ENCODE peak calls at places on chromosome 10, in six cellular contexts. One of them, this sample, is unnamed.

GRCh38 chr10:5618829-5619228 is 47.6 kb downstream of the ASB13 start:
- DNase-seq in A549: no peak
- DNase-seq in HEK293T: no peak
- DNase-seq in K562: peak; percentile 30
- DNase-seq in HepG2: no peak
- DNase-seq in GM12878: no peak
- DNase-seq in this sample: no peak

GRCh38 chr10:22713853-22714523 is 390 bp downstream of the PIP4K2A start:
- DNase-seq in A549: no peak
- DNase-seq in HEK293T: no peak
- DNase-seq in K562: peak; percentile 56
- DNase-seq in HepG2: no peak
- DNase-seq in GM12878: no peak
- DNase-seq in this sample: peak; percentile 13

GRCh38 chr10:32271617-32272016 is 75.3 kb downstream of the EPC1 start:
- DNase-seq in A549: no peak
- DNase-seq in HEK293T: no peak
- DNase-seq in K562: no peak
- DNase-seq in HepG2: no peak
- DNase-seq in GM12878: no peak
- DNase-seq in this sample: peak; percentile 64

GRCh38 chr10:28020993-28021982 is 22.4 kb upstream of the ODAD2 start:
- DNase-seq in A549: no peak
- DNase-seq in HEK293T: no peak
- DNase-seq in K562: no peak
- DNase-seq in HepG2: no peak
- DNase-seq in GM12878: no peak
- DNase-seq in this sample: no peak

GRCh38 chr10:72765051-72765450 is 73.1 kb downstream of the MCU start:
- DNase-seq in A549: no peak
- DNase-seq in HEK293T: no peak
- DNase-seq in K562: no peak
- DNase-seq in HepG2: no peak
- DNase-seq in GM12878: no peak
- DNase-seq in this sample: no peak

GRCh38 chr10:52442576-52442975 is 128.5 kb downstream of the DKK1 start:
- DNase-seq in A549: peak; percentile 53
- DNase-seq in HEK293T: no peak
- DNase-seq in K562: no peak
- DNase-seq in HepG2: no peak
- DNase-seq in GM12878: no peak
- DNase-seq in this sample: peak; percentile 75

GRCh38 chr10:124106241-124106905 is 13.0 kb upstream of the CHST15 start:
- DNase-seq in A549: peak; percentile 55
- DNase-seq in HEK293T: no peak
- DNase-seq in K562: no peak
- DNase-seq in HepG2: peak; percentile 28
- DNase-seq in GM12878: peak; percentile 57
- DNase-seq in this sample: peak; percentile 55

GRCh38 chr10:125193306-125193877 is 33.0 kb upstream of the CTBP2 start:
- DNase-seq in A549: no peak
- DNase-seq in HEK293T: no peak
- DNase-seq in K562: no peak
- DNase-seq in HepG2: no peak
- DNase-seq in GM12878: no peak
- DNase-seq in this sample: no peak

GRCh38 chr10:42753507-42754154 is 29.0 kb upstream of the BMS1 start:
- DNase-seq in A549: no peak
- DNase-seq in HEK293T: peak; percentile 18
- DNase-seq in K562: no peak
- DNase-seq in HepG2: no peak
- DNase-seq in GM12878: no peak
- DNase-seq in this sample: no peak

GRCh38 chr10:118810796-118811195 is 56.0 kb upstream of the CACUL1 start:
- DNase-seq in A549: no peak
- DNase-seq in HEK293T: no peak
- DNase-seq in K562: no peak
- DNase-seq in HepG2: no peak
- DNase-seq in GM12878: no peak
- DNase-seq in this sample: no peak

GRCh38 chr10:66837990-66838389 is 87.8 kb upstream of the LRRTM3 start:
- DNase-seq in A549: no peak
- DNase-seq in HEK293T: no peak
- DNase-seq in K562: no peak
- DNase-seq in HepG2: no peak
- DNase-seq in GM12878: no peak
- DNase-seq in this sample: peak; percentile 61

GRCh38 chr10:5565671-5566581 is 41.2 kb downstream of the CALML3 start:
- DNase-seq in A549: no peak
- DNase-seq in HEK293T: no peak
- DNase-seq in K562: no peak
- DNase-seq in HepG2: no peak
- DNase-seq in GM12878: no peak
- DNase-seq in this sample: peak; percentile 84

GRCh38 chr10:33071857-33072256 is 113.8 kb upstream of the ITGB1 start:
- DNase-seq in A549: no peak
- DNase-seq in HEK293T: no peak
- DNase-seq in K562: no peak
- DNase-seq in HepG2: no peak
- DNase-seq in GM12878: no peak
- DNase-seq in this sample: no peak

GRCh38 chr10:70355234-70356021 is 27.0 kb downstream of the LRRC20 start:
- DNase-seq in A549: no peak
- DNase-seq in HEK293T: no peak
- DNase-seq in K562: no peak
- DNase-seq in HepG2: no peak
- DNase-seq in GM12878: peak; percentile 94
- DNase-seq in this sample: no peak

GRCh38 chr10:72727128-72727527 is 35.2 kb downstream of the MCU start:
- DNase-seq in A549: no peak
- DNase-seq in HEK293T: no peak
- DNase-seq in K562: no peak
- DNase-seq in HepG2: no peak
- DNase-seq in GM12878: no peak
- DNase-seq in this sample: no peak

GRCh38 chr10:124537166-124537725 is 75.6 kb downstream of the LHPP start:
- DNase-seq in A549: no peak
- DNase-seq in HEK293T: no peak
- DNase-seq in K562: no peak
- DNase-seq in HepG2: no peak
- DNase-seq in GM12878: no peak
- DNase-seq in this sample: no peak

GRCh38 chr10:15719062-15719898 is 442 bp downstream of the ITGA8 start:
- DNase-seq in A549: no peak
- DNase-seq in HEK293T: peak; percentile 37
- DNase-seq in K562: no peak
- DNase-seq in HepG2: no peak
- DNase-seq in GM12878: no peak
- DNase-seq in this sample: no peak

GRCh38 chr10:79434223-79434687 is 11.2 kb downstream of the ZCCHC24 start:
- DNase-seq in A549: no peak
- DNase-seq in HEK293T: no peak
- DNase-seq in K562: peak; percentile 38
- DNase-seq in HepG2: no peak
- DNase-seq in GM12878: no peak
- DNase-seq in this sample: peak; percentile 63

GRCh38 chr10:24008164-24009066 is 200.5 kb upstream of the KIAA1217 start:
- DNase-seq in A549: no peak
- DNase-seq in HEK293T: no peak
- DNase-seq in K562: no peak
- DNase-seq in HepG2: peak; percentile 81
- DNase-seq in GM12878: no peak
- DNase-seq in this sample: no peak

GRCh38 chr10:32328499-32328898 is 18.5 kb downstream of the EPC1 start:
- DNase-seq in A549: no peak
- DNase-seq in HEK293T: no peak
- DNase-seq in K562: no peak
- DNase-seq in HepG2: no peak
- DNase-seq in GM12878: no peak
- DNase-seq in this sample: no peak

GRCh38 chr10:69057951-69058297 is 30.0 kb upstream of the SRGN start:
- DNase-seq in A549: no peak
- DNase-seq in HEK293T: no peak
- DNase-seq in K562: peak; percentile 38
- DNase-seq in HepG2: no peak
- DNase-seq in GM12878: no peak
- DNase-seq in this sample: peak; percentile 50

GRCh38 chr10:74704629-74705360 is 121.6 kb upstream of the KAT6B start:
- DNase-seq in A549: no peak
- DNase-seq in HEK293T: no peak
- DNase-seq in K562: no peak
- DNase-seq in HepG2: peak; percentile 26
- DNase-seq in GM12878: no peak
- DNase-seq in this sample: peak; percentile 30

GRCh38 chr10:66833861-66834260 is 92.0 kb upstream of the LRRTM3 start:
- DNase-seq in A549: no peak
- DNase-seq in HEK293T: no peak
- DNase-seq in K562: no peak
- DNase-seq in HepG2: no peak
- DNase-seq in GM12878: no peak
- DNase-seq in this sample: no peak

GRCh38 chr10:66805610-66806009 is 120.2 kb upstream of the LRRTM3 start:
- DNase-seq in A549: no peak
- DNase-seq in HEK293T: no peak
- DNase-seq in K562: no peak
- DNase-seq in HepG2: no peak
- DNase-seq in GM12878: no peak
- DNase-seq in this sample: no peak

GRCh38 chr10:97889461-97890265 is 40.0 kb downstream of the GOLGA7B start:
- DNase-seq in A549: peak; percentile 94
- DNase-seq in HEK293T: no peak
- DNase-seq in K562: peak; percentile 66
- DNase-seq in HepG2: no peak
- DNase-seq in GM12878: no peak
- DNase-seq in this sample: peak; percentile 28

GRCh38 chr10:45204954-45205775 is 110.2 kb downstream of the OR13A1 start:
- DNase-seq in A549: no peak
- DNase-seq in HEK293T: no peak
- DNase-seq in K562: no peak
- DNase-seq in HepG2: no peak
- DNase-seq in GM12878: no peak
- DNase-seq in this sample: no peak

GRCh38 chr10:76086571-76087260 is 655.3 kb downstream of the LRMDA start:
- DNase-seq in A549: peak; percentile 65
- DNase-seq in HEK293T: peak; percentile 76
- DNase-seq in K562: peak; percentile 23
- DNase-seq in HepG2: peak; percentile 60
- DNase-seq in GM12878: peak; percentile 4
- DNase-seq in this sample: peak; percentile 50

DNA sequence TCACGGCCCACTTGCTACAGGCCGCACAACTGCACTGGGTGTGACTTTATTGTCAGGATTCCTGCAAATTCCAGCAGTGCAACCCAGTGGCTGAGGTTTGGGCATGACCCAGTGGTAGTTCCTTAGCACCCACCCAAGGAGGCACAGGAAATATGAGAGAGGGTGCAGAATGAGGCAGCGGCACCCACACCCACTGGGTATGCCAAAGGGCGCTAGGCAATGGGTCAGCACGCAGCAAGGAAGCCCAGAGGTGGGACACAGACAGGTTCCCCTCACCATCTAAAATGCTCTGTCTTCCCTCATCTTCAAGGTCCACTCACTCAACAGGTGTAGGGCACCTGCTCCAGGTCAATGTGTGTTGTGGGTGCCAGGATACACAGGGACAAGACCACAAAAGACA is 357.8 kb upstream of the MKI67 start:
- DNase-seq in A549: no peak
- DNase-seq in HEK293T: no peak
- DNase-seq in K562: no peak
- DNase-seq in HepG2: no peak
- DNase-seq in GM12878: no peak
- DNase-seq in this sample: no peak
- TF ChIP-seq BHLHE40 in A549: no peak
- TF ChIP-seq BHLHE40 in HEK293T: no peak
- TF ChIP-seq BHLHE40 in K562: no peak
- TF ChIP-seq BHLHE40 in HepG2: no peak
- TF ChIP-seq BHLHE40 in GM12878: no peak
- TF ChIP-seq BHLHE40 in this sample: no peak

GRCh38 chr10:61612009-61612408 is 50.7 kb upstream of the CABCOCO1 start:
- DNase-seq in A549: no peak
- DNase-seq in HEK293T: no peak
- DNase-seq in K562: no peak
- DNase-seq in HepG2: no peak
- DNase-seq in GM12878: no peak
- DNase-seq in this sample: no peak

GRCh38 chr10:61608255-61609040 is 54.3 kb upstream of the CABCOCO1 start:
- DNase-seq in A549: no peak
- DNase-seq in HEK293T: no peak
- DNase-seq in K562: no peak
- DNase-seq in HepG2: no peak
- DNase-seq in GM12878: no peak
- DNase-seq in this sample: no peak

GRCh38 chr10:61609609-61610166 is 53.0 kb upstream of the CABCOCO1 start:
- DNase-seq in A549: no peak
- DNase-seq in HEK293T: no peak
- DNase-seq in K562: no peak
- DNase-seq in HepG2: no peak
- DNase-seq in GM12878: no peak
- DNase-seq in this sample: no peak

GRCh38 chr10:61613665-61614064 is 49.1 kb upstream of the CABCOCO1 start:
- DNase-seq in A549: no peak
- DNase-seq in HEK293T: no peak
- DNase-seq in K562: no peak
- DNase-seq in HepG2: no peak
- DNase-seq in GM12878: no peak
- DNase-seq in this sample: no peak

GRCh38 chr10:61612451-61612850 is 50.3 kb upstream of the CABCOCO1 start:
- DNase-seq in A549: no peak
- DNase-seq in HEK293T: no peak
- DNase-seq in K562: peak; percentile 53
- DNase-seq in HepG2: no peak
- DNase-seq in GM12878: no peak
- DNase-seq in this sample: no peak
- TF ChIP-seq BHLHE40 in A549: no peak
- TF ChIP-seq BHLHE40 in HEK293T: no peak
- TF ChIP-seq BHLHE40 in K562: no peak
- TF ChIP-seq BHLHE40 in HepG2: no peak
- TF ChIP-seq BHLHE40 in GM12878: no peak
- TF ChIP-seq BHLHE40 in this sample: no peak

GRCh38 chr10:130078120-130078519 is 32.5 kb downstream of the C10orf143 start:
- DNase-seq in A549: no peak
- DNase-seq in HEK293T: no peak
- DNase-seq in K562: no peak
- DNase-seq in HepG2: no peak
- DNase-seq in GM12878: no peak
- DNase-seq in this sample: no peak
- TF ChIP-seq BHLHE40 in A549: no peak
- TF ChIP-seq BHLHE40 in HEK293T: no peak
- TF ChIP-seq BHLHE40 in K562: no peak
- TF ChIP-seq BHLHE40 in HepG2: no peak
- TF ChIP-seq BHLHE40 in GM12878: no peak
- TF ChIP-seq BHLHE40 in this sample: no peak

DNA sequence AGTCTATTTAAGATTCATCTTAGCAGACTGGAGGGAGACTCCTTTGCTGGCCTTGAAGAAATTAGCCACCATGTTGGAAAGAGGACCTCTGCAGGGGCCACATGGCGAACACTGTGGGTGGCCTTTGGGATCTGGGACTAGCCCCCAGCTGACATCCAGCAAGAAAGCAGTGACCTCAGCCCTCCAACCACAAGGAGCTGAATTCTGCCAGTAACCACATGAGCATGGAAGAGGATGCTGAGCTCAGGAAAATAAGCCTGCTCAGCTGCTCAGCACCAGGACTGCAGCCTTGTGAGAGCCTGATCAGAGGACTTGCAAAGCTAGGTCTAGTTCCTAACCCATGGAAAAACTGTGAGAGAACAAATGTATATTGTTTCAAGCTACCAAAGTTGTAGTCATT is 183.9 kb downstream of the FGFR2 start:
- DNase-seq in A549: no peak
- DNase-seq in HEK293T: no peak
- DNase-seq in K562: no peak
- DNase-seq in HepG2: no peak
- DNase-seq in GM12878: no peak
- DNase-seq in this sample: no peak
- TF ChIP-seq BHLHE40 in A549: no peak
- TF ChIP-seq BHLHE40 in HEK293T: no peak
- TF ChIP-seq BHLHE40 in K562: no peak
- TF ChIP-seq BHLHE40 in HepG2: no peak
- TF ChIP-seq BHLHE40 in GM12878: no peak
- TF ChIP-seq BHLHE40 in this sample: no peak

This sample was measured in IMR-90.